ENCODE peak calls at places on chromosomes 7 and 10, in five cellular contexts. D is psoas muscle, Q is mesendoderm, S is body of pancreas, G is IMR-90. W is an unnamed sample.

GRCh38 chr7:119944601-119944972 is 328.4 kb upstream of the KCND2 start:
- DNase-seq in Q (no peak), D (no peak), S (no peak), G (no peak), W (no peak)

GRCh38 chr7:101984141-101984879 is 166.9 kb downstream of the CUX1 start:
- DNase-seq in G (no peak), D (no peak), Q (no peak), S (no peak), W (no peak)

GRCh38 chr7:25456467-25457171 is 228.3 kb upstream of the NPVF start:
- DNase-seq in D (peak; percentile 50), G (no peak), S (peak; percentile 68), Q (peak; percentile 79), W (peak; percentile 66)

GRCh38 chr7:42932861-42933591 is 850 bp downstream of the MRPL32 start:
- DNase-seq in Q (peak; percentile 63), D (no peak), S (peak; percentile 47), G (peak; percentile 26), W (peak; percentile 65)

GRCh38 chr7:66211429-66211828 is 6.3 kb downstream of the TPST1 start:
- DNase-seq in G (peak; percentile 87), S (no peak), D (no peak), Q (no peak), W (no peak)

GRCh38 chr10:82742478-82742877 is 867.5 kb downstream of the NRG3 start:
- DNase-seq in S (no peak), G (no peak), D (no peak), Q (peak; percentile 69), W (no peak)

GRCh38 chr10:133159950-133160812 is at the start of gene KNDC1:
- DNase-seq in G (peak; percentile 17), D (no peak), S (peak; percentile 34), Q (peak; percentile 48), W (peak; percentile 81)

GRCh38 chr10:132636358-132636757 is 98.8 kb downstream of the INPP5A start:
- DNase-seq in G (no peak), Q (no peak), S (no peak), D (no peak), W (no peak)

GRCh38 chr10:7318836-7319235 is 92.0 kb downstream of the SFMBT2 start:
- DNase-seq in G (no peak), S (no peak), D (no peak), Q (no peak), W (no peak)

GRCh38 chr7:36131499-36131898 is 21.6 kb upstream of the EEPD1 start:
- DNase-seq in S (no peak), Q (no peak), G (no peak), D (no peak), W (peak; percentile 39)

GRCh38 chr7:130118294-130118693 is 48.0 kb downstream of the KLHDC10 start:
- DNase-seq in D (no peak), S (no peak), G (no peak), Q (no peak), W (no peak)

GRCh38 chr10:71941318-71941717 is 22.9 kb upstream of the CHST3 start:
- DNase-seq in S (no peak), D (no peak), Q (no peak), G (no peak), W (no peak)

GRCh38 chr7:46908770-46909169 is 673.1 kb downstream of the TNS3 start:
- DNase-seq in G (peak; percentile 78), D (no peak), S (no peak), Q (no peak), W (no peak)

GRCh38 chr10:90872648-90873020 is 860 bp downstream of the RPP30 start:
- DNase-seq in S (no peak), D (no peak), G (no peak), Q (no peak), W (no peak)

GRCh38 chr10:95544783-95545500 is 16.2 kb downstream of the SORBS1 start:
- DNase-seq in G (no peak), S (peak; percentile 22), D (no peak), Q (no peak), W (no peak)

GRCh38 chr10:50501478-50501877 is 122.3 kb downstream of the SGMS1 start:
- DNase-seq in G (peak; percentile 67), D (no peak), S (no peak), Q (no peak), W (no peak)

GRCh38 chr7:126801738-126802137 is 451.0 kb downstream of the GRM8 start:
- DNase-seq in D (no peak), Q (no peak), S (no peak), G (no peak), W (no peak)

GRCh38 chr10:123062726-123063125 is 53.9 kb downstream of the ACADSB start:
- DNase-seq in S (no peak), G (no peak), D (no peak), Q (no peak), W (no peak)

GRCh38 chr7:63900394-63901203 is 98.0 kb upstream of the ZNF722 start:
- DNase-seq in Q (no peak), G (no peak), D (peak; percentile 96), S (peak; percentile 97), W (no peak)

GRCh38 chr10:62116896-62117295 is 151.7 kb downstream of the RTKN2 start:
- DNase-seq in D (no peak), S (no peak), Q (no peak), G (no peak), W (no peak)

GRCh38 chr10:32379314-32379949 is 32.5 kb upstream of the EPC1 start:
- DNase-seq in G (peak; percentile 68), Q (peak; percentile 85), D (no peak), S (no peak), W (peak; percentile 56)

GRCh38 chr10:125153693-125154490 is 6.5 kb downstream of the CTBP2 start:
- DNase-seq in G (peak; percentile 54), S (peak; percentile 63), D (no peak), Q (no peak), W (no peak)

GRCh38 chr7:49852619-49853462 is 79.4 kb downstream of the VWC2 start:
- DNase-seq in Q (peak; percentile 85), S (peak; percentile 64), G (peak; percentile 12), D (no peak), W (peak; percentile 89)

GRCh38 chr10:191703-192518 is 56.7 kb downstream of the ZMYND11 start:
- DNase-seq in D (no peak), S (peak; percentile 26), G (peak; percentile 75), Q (no peak), W (no peak)

GRCh38 chr7:27130540-27131389 is at the start of gene HOXA4:
- DNase-seq in D (peak; percentile 97), G (peak; percentile 83), S (peak; percentile 60), Q (peak; percentile 86), W (peak; percentile 89)

GRCh38 chr7:125775319-125775718 is 845.7 kb upstream of the POT1 start:
- DNase-seq in G (no peak), S (no peak), D (no peak), Q (no peak), W (no peak)

DNA sequence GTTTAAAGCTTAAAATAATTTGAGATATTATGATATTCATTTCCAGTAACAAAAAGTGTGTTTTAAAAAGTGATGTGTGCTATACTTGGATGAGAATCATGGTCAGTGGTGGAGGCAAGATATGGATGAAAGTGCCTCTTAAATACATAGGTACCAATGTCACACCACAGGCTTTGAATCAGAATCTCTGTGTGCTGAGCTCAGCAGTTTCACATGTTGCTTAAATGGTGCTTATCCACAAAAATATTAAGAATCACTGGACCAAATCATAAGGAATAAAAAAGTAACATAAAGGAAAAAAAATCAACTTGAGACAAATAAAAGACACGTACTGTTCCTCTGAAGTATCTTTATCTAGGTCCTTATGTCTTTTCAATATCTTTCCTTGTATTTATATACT is 850.5 kb upstream of the POT1 start:
- DNase-seq in D (no peak), Q (no peak), G (no peak), S (no peak), W (no peak)
- H3K27ac ChIP-seq in D (no peak overlapping the region), Q (no peak overlapping the region), G (no peak overlapping the region), S (no peak overlapping the region), W (no peak overlapping the region)

DNA sequence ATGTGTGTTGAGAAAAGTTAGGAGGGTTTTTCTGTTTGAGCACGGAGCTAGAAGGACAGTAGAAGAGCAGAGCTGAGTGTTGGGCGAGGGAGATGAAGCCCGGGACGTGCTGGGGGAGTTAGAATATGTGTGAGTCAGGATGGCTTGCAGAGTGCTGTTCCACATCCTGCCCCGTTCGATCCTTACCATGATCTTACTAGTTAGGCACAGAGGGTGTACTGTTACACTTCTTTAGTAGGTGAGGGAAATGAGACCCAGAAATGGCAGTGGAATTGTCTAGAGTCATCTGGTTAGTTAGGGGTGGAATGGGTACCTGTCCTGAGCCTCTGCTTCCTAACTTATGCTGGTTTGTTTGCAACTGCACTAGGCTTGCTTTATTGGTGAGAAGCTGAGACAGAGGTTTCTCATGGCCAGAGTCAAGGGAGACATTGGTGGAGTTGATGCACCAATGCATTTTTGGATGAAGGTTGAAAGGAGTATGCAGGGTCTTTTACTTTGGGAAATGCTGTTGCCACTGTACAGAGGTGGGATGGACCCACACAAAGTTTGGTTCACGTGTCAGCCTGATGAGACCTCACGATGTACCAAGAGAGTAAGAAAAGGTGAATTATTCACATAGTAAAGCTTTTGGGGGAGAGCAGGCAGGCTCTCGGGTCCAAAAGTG is 42.4 kb downstream of the CCNY start:
- DNase-seq in G (peak; percentile 60), S (no peak), D (no peak), Q (peak; percentile 65), W (peak; percentile 49)
- H3K4me3 ChIP-seq in G (no peak overlapping the region), S (no peak overlapping the region), D (no peak overlapping the region), Q (no peak overlapping the region), W (no peak overlapping the region)

GRCh38 chr7:79240413-79240812 is 213.1 kb downstream of the MAGI2 start:
- DNase-seq in G (no peak), Q (no peak), S (no peak), D (no peak), W (no peak)

GRCh38 chr7:79241288-79242055 is 212.0 kb downstream of the MAGI2 start:
- DNase-seq in G (peak; percentile 82), D (no peak), Q (no peak), S (no peak), W (no peak)

GRCh38 chr7:79236352-79237028 is 217.0 kb downstream of the MAGI2 start:
- DNase-seq in D (no peak), G (no peak), S (no peak), Q (no peak), W (no peak)
- H3K4me1 ChIP-seq in D (no peaks in the 10 kb centered on the region), G (peaks cover 3% of the 10 kb centered on the region), S (no peaks in the 10 kb centered on the region), Q (no peaks in the 10 kb centered on the region), W (no peaks in the 10 kb centered on the region)

DNA sequence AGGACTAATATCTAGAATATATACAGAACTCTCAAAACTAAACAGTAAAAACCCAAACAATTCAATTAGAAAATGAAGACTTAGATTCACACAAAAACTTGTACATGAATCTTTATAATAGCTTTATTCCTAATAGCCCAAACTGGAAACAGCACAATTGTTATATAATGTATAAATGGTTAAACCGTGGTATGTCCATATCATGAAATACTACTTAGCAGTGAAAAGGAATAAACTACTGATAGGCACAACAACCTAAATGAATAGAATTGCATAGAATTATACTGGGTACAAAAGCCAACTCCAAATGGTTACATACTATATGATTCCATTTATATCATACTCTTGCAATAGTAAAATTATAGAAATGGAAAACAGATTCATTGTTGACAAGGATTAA is 21.0 kb upstream of the FAM241B start:
- DNase-seq in G (no peak), S (no peak), Q (no peak), D (no peak), W (no peak)
- H3K27ac ChIP-seq in G (no peak overlapping the region), S (no peak overlapping the region), Q (no peak overlapping the region), D (no peak overlapping the region), W (no peak overlapping the region)

W was measured in endodermal cell.